ENCODE peak calls at places on chromosome 10, in five cellular contexts. One of them, this sample, is unnamed.

GRCh38 chr10:43136995-43137700 is 1.1 kb upstream of the CSGALNACT2 start:
- DNase-seq in dorsolateral prefrontal cortex: no peak
- DNase-seq in fibroblast of pulmonary artery: peak
- DNase-seq in RWPE1: no peak
- DNase-seq in MCF 10A: peak
- DNase-seq in this sample: no peak

GRCh38 chr10:6089334-6090219 is 743 bp downstream of the RBM17 start:
- DNase-seq in fibroblast of pulmonary artery: no peak
- DNase-seq in MCF 10A: peak
- DNase-seq in RWPE1: peak
- DNase-seq in dorsolateral prefrontal cortex: no peak
- DNase-seq in this sample: peak

GRCh38 chr10:50552771-50553535 is 70.8 kb downstream of the SGMS1 start:
- DNase-seq in dorsolateral prefrontal cortex: no peak
- DNase-seq in RWPE1: no peak
- DNase-seq in fibroblast of pulmonary artery: peak
- DNase-seq in MCF 10A: peak
- DNase-seq in this sample: no peak

GRCh38 chr10:133442191-133442966 is 11.4 kb upstream of the SCART1 start:
- DNase-seq in dorsolateral prefrontal cortex: no peak
- DNase-seq in MCF 10A: no peak
- DNase-seq in fibroblast of pulmonary artery: no peak
- DNase-seq in RWPE1: no peak
- DNase-seq in this sample: no peak

GRCh38 chr10:22250897-22251605 is 33.2 kb upstream of the EBLN1 start:
- DNase-seq in RWPE1: no peak
- DNase-seq in MCF 10A: no peak
- DNase-seq in dorsolateral prefrontal cortex: no peak
- DNase-seq in fibroblast of pulmonary artery: peak
- DNase-seq in this sample: no peak

GRCh38 chr10:124220971-124221355 is 127.6 kb upstream of the CHST15 start:
- DNase-seq in MCF 10A: no peak
- DNase-seq in fibroblast of pulmonary artery: no peak
- DNase-seq in dorsolateral prefrontal cortex: no peak
- DNase-seq in RWPE1: no peak
- DNase-seq in this sample: no peak

GRCh38 chr10:21184216-21184615 is 287.1 kb upstream of the NEBL start:
- DNase-seq in RWPE1: peak
- DNase-seq in dorsolateral prefrontal cortex: no peak
- DNase-seq in fibroblast of pulmonary artery: peak
- DNase-seq in MCF 10A: peak
- DNase-seq in this sample: no peak

GRCh38 chr10:123683865-123684264 is 17.7 kb downstream of the GPR26 start:
- DNase-seq in MCF 10A: no peak
- DNase-seq in RWPE1: no peak
- DNase-seq in fibroblast of pulmonary artery: no peak
- DNase-seq in dorsolateral prefrontal cortex: no peak
- DNase-seq in this sample: no peak

GRCh38 chr10:50516161-50516560 is 107.6 kb downstream of the SGMS1 start:
- DNase-seq in fibroblast of pulmonary artery: no peak
- DNase-seq in MCF 10A: no peak
- DNase-seq in dorsolateral prefrontal cortex: no peak
- DNase-seq in RWPE1: no peak
- DNase-seq in this sample: no peak

GRCh38 chr10:66045859-66046258 is 880.0 kb upstream of the LRRTM3 start:
- DNase-seq in MCF 10A: peak
- DNase-seq in RWPE1: no peak
- DNase-seq in fibroblast of pulmonary artery: no peak
- DNase-seq in dorsolateral prefrontal cortex: no peak
- DNase-seq in this sample: no peak

GRCh38 chr10:83983578-83984255 is 155.6 kb upstream of the GHITM start:
- DNase-seq in dorsolateral prefrontal cortex: no peak
- DNase-seq in RWPE1: peak
- DNase-seq in fibroblast of pulmonary artery: peak
- DNase-seq in MCF 10A: peak
- DNase-seq in this sample: no peak

GRCh38 chr10:43026039-43026973 is 50.6 kb upstream of the RET start:
- DNase-seq in fibroblast of pulmonary artery: no peak
- DNase-seq in RWPE1: peak
- DNase-seq in MCF 10A: peak
- DNase-seq in dorsolateral prefrontal cortex: no peak
- DNase-seq in this sample: no peak

GRCh38 chr10:48291190-48291589 is 15.3 kb upstream of the MAPK8 start:
- DNase-seq in RWPE1: no peak
- DNase-seq in fibroblast of pulmonary artery: no peak
- DNase-seq in MCF 10A: no peak
- DNase-seq in dorsolateral prefrontal cortex: no peak
- DNase-seq in this sample: no peak

GRCh38 chr10:94402204-94403033 is at the start of gene TBC1D12:
- DNase-seq in fibroblast of pulmonary artery: peak
- DNase-seq in RWPE1: peak
- DNase-seq in MCF 10A: peak
- DNase-seq in dorsolateral prefrontal cortex: peak
- DNase-seq in this sample: peak

GRCh38 chr10:129769381-129770116 is 194.5 kb downstream of the EBF3 start:
- DNase-seq in MCF 10A: no peak
- DNase-seq in fibroblast of pulmonary artery: no peak
- DNase-seq in dorsolateral prefrontal cortex: no peak
- DNase-seq in RWPE1: no peak
- DNase-seq in this sample: no peak

GRCh38 chr10:48659790-48660189 is 24.9 kb upstream of the WDFY4 start:
- DNase-seq in RWPE1: no peak
- DNase-seq in dorsolateral prefrontal cortex: no peak
- DNase-seq in MCF 10A: no peak
- DNase-seq in fibroblast of pulmonary artery: peak
- DNase-seq in this sample: no peak

GRCh38 chr10:33248638-33249037 is 85.8 kb downstream of the NRP1 start:
- DNase-seq in RWPE1: peak
- DNase-seq in MCF 10A: peak
- DNase-seq in fibroblast of pulmonary artery: peak
- DNase-seq in dorsolateral prefrontal cortex: no peak
- DNase-seq in this sample: no peak

GRCh38 chr10:6049031-6049400 is 13.2 kb downstream of the IL2RA start:
- DNase-seq in dorsolateral prefrontal cortex: no peak
- DNase-seq in fibroblast of pulmonary artery: no peak
- DNase-seq in MCF 10A: no peak
- DNase-seq in RWPE1: no peak
- DNase-seq in this sample: no peak

GRCh38 chr10:15370741-15371701 is at the start of gene FAM171A1:
- DNase-seq in RWPE1: peak
- DNase-seq in dorsolateral prefrontal cortex: peak
- DNase-seq in fibroblast of pulmonary artery: peak
- DNase-seq in MCF 10A: peak
- DNase-seq in this sample: peak

GRCh38 chr10:52950578-52950977 is 178.0 kb upstream of the MBL2 start:
- DNase-seq in RWPE1: no peak
- DNase-seq in MCF 10A: no peak
- DNase-seq in dorsolateral prefrontal cortex: no peak
- DNase-seq in fibroblast of pulmonary artery: no peak
- DNase-seq in this sample: no peak

GRCh38 chr10:107585630-107586029 is 421.1 kb upstream of the SORCS1 start:
- DNase-seq in RWPE1: no peak
- DNase-seq in dorsolateral prefrontal cortex: no peak
- DNase-seq in fibroblast of pulmonary artery: no peak
- DNase-seq in MCF 10A: no peak
- DNase-seq in this sample: no peak

GRCh38 chr10:89129850-89130396 is 77.2 kb downstream of the CH25H start:
- DNase-seq in MCF 10A: peak
- DNase-seq in dorsolateral prefrontal cortex: no peak
- DNase-seq in RWPE1: peak
- DNase-seq in fibroblast of pulmonary artery: no peak
- DNase-seq in this sample: no peak

GRCh38 chr10:43322321-43322720 is 49.1 kb upstream of the FXYD4 start:
- DNase-seq in RWPE1: no peak
- DNase-seq in dorsolateral prefrontal cortex: no peak
- DNase-seq in fibroblast of pulmonary artery: no peak
- DNase-seq in MCF 10A: no peak
- DNase-seq in this sample: no peak

GRCh38 chr10:60742512-60742911 is 35.8 kb upstream of the CDK1 start:
- DNase-seq in RWPE1: no peak
- DNase-seq in MCF 10A: no peak
- DNase-seq in dorsolateral prefrontal cortex: no peak
- DNase-seq in fibroblast of pulmonary artery: no peak
- DNase-seq in this sample: no peak

GRCh38 chr10:28837613-28838390 is 160.5 kb downstream of the BAMBI start:
- DNase-seq in dorsolateral prefrontal cortex: no peak
- DNase-seq in RWPE1: no peak
- DNase-seq in fibroblast of pulmonary artery: no peak
- DNase-seq in MCF 10A: no peak
- DNase-seq in this sample: no peak

GRCh38 chr10:72802291-72803118 is 91.0 kb upstream of the OIT3 start:
- DNase-seq in fibroblast of pulmonary artery: peak
- DNase-seq in dorsolateral prefrontal cortex: no peak
- DNase-seq in RWPE1: peak
- DNase-seq in MCF 10A: peak
- DNase-seq in this sample: no peak

GRCh38 chr10:24415455-24416169 is 206.7 kb downstream of the KIAA1217 start:
- DNase-seq in dorsolateral prefrontal cortex: peak
- DNase-seq in MCF 10A: peak
- DNase-seq in RWPE1: peak
- DNase-seq in fibroblast of pulmonary artery: peak
- DNase-seq in this sample: no peak

GRCh38 chr10:24416248-24416647 is 207.3 kb downstream of the KIAA1217 start:
- DNase-seq in fibroblast of pulmonary artery: no peak
- DNase-seq in MCF 10A: no peak
- DNase-seq in RWPE1: no peak
- DNase-seq in dorsolateral prefrontal cortex: no peak
- DNase-seq in this sample: no peak

GRCh38 chr10:24417053-24417452 is 208.1 kb downstream of the KIAA1217 start:
- DNase-seq in RWPE1: no peak
- DNase-seq in MCF 10A: no peak
- DNase-seq in fibroblast of pulmonary artery: peak
- DNase-seq in dorsolateral prefrontal cortex: peak
- DNase-seq in this sample: no peak

GRCh38 chr10:24419067-24419466 is 210.1 kb downstream of the KIAA1217 start:
- DNase-seq in fibroblast of pulmonary artery: no peak
- DNase-seq in dorsolateral prefrontal cortex: no peak
- DNase-seq in RWPE1: no peak
- DNase-seq in MCF 10A: no peak
- DNase-seq in this sample: no peak

DNA sequence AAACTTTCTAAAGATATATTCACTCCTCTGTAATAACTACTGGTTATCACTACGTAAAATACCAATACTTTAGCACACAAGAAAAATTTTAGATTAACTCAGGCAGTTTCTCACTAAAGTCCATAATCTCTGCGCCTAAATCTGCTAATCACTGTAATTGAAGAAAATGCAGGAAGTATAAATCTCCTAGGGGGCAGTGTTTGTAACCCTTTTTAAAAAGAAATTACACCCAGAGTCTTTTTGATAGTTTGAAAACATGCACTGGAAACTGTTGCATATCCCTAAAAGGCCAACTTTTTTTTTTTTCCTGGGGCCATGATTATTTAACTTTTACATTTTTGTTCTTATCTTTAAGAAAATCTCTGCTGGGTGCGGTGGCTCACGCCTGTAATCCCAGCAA is 209.6 kb downstream of the KIAA1217 start:
- DNase-seq in fibroblast of pulmonary artery: peak
- DNase-seq in RWPE1: no peak
- DNase-seq in dorsolateral prefrontal cortex: no peak
- DNase-seq in MCF 10A: no peak
- DNase-seq in this sample: no peak
- TF ChIP-seq CTCF in fibroblast of pulmonary artery: peak
- TF ChIP-seq CTCF in RWPE1: no peak
- TF ChIP-seq CTCF in dorsolateral prefrontal cortex: no peak
- TF ChIP-seq CTCF in MCF 10A: peak
- TF ChIP-seq CTCF in this sample: peak

GRCh38 chr10:3476186-3476585 is 303.6 kb upstream of the PITRM1 start:
- DNase-seq in RWPE1: no peak
- DNase-seq in MCF 10A: no peak
- DNase-seq in dorsolateral prefrontal cortex: no peak
- DNase-seq in fibroblast of pulmonary artery: no peak
- DNase-seq in this sample: no peak
- TF ChIP-seq CTCF in RWPE1: no peak
- TF ChIP-seq CTCF in MCF 10A: no peak
- TF ChIP-seq CTCF in dorsolateral prefrontal cortex: no peak
- TF ChIP-seq CTCF in fibroblast of pulmonary artery: no peak
- TF ChIP-seq CTCF in this sample: no peak

GRCh38 chr10:93073539-93074136 is at the start of gene CYP26A1:
- DNase-seq in dorsolateral prefrontal cortex: no peak
- DNase-seq in MCF 10A: no peak
- DNase-seq in fibroblast of pulmonary artery: no peak
- DNase-seq in RWPE1: no peak
- DNase-seq in this sample: no peak

GRCh38 chr10:93075369-93076221 is 1.9 kb downstream of the CYP26A1 start:
- DNase-seq in fibroblast of pulmonary artery: no peak
- DNase-seq in RWPE1: no peak
- DNase-seq in MCF 10A: no peak
- DNase-seq in dorsolateral prefrontal cortex: no peak
- DNase-seq in this sample: no peak

GRCh38 chr10:93074137-93074596 is 474 bp downstream of the CYP26A1 start:
- DNase-seq in RWPE1: no peak
- DNase-seq in dorsolateral prefrontal cortex: no peak
- DNase-seq in MCF 10A: no peak
- DNase-seq in fibroblast of pulmonary artery: no peak
- DNase-seq in this sample: no peak

GRCh38 chr10:93072713-93073538 is 767 bp upstream of the CYP26A1 start:
- DNase-seq in MCF 10A: no peak
- DNase-seq in dorsolateral prefrontal cortex: no peak
- DNase-seq in fibroblast of pulmonary artery: no peak
- DNase-seq in RWPE1: no peak
- DNase-seq in this sample: no peak

GRCh38 chr10:93074597-93075368 is 1.1 kb downstream of the CYP26A1 start:
- DNase-seq in fibroblast of pulmonary artery: no peak
- DNase-seq in MCF 10A: no peak
- DNase-seq in dorsolateral prefrontal cortex: no peak
- DNase-seq in RWPE1: no peak
- DNase-seq in this sample: no peak
- TF ChIP-seq CTCF in fibroblast of pulmonary artery: no peak
- TF ChIP-seq CTCF in MCF 10A: no peak
- TF ChIP-seq CTCF in dorsolateral prefrontal cortex: no peak
- TF ChIP-seq CTCF in RWPE1: no peak
- TF ChIP-seq CTCF in this sample: no peak

GRCh38 chr10:120804020-120804419 is 47.1 kb upstream of the WDR11 start:
- DNase-seq in MCF 10A: no peak
- DNase-seq in fibroblast of pulmonary artery: no peak
- DNase-seq in dorsolateral prefrontal cortex: no peak
- DNase-seq in RWPE1: no peak
- DNase-seq in this sample: no peak

GRCh38 chr10:120810298-120810697 is 40.9 kb upstream of the WDR11 start:
- DNase-seq in MCF 10A: no peak
- DNase-seq in fibroblast of pulmonary artery: no peak
- DNase-seq in RWPE1: no peak
- DNase-seq in dorsolateral prefrontal cortex: no peak
- DNase-seq in this sample: no peak

GRCh38 chr10:120800528-120801323 is 50.4 kb upstream of the WDR11 start:
- DNase-seq in fibroblast of pulmonary artery: no peak
- DNase-seq in MCF 10A: no peak
- DNase-seq in RWPE1: no peak
- DNase-seq in dorsolateral prefrontal cortex: no peak
- DNase-seq in this sample: no peak

GRCh38 chr10:120806081-120806480 is 45.1 kb upstream of the WDR11 start:
- DNase-seq in MCF 10A: no peak
- DNase-seq in fibroblast of pulmonary artery: no peak
- DNase-seq in RWPE1: no peak
- DNase-seq in dorsolateral prefrontal cortex: no peak
- DNase-seq in this sample: no peak

GRCh38 chr10:120805014-120805805 is 46.0 kb upstream of the WDR11 start:
- DNase-seq in MCF 10A: no peak
- DNase-seq in fibroblast of pulmonary artery: no peak
- DNase-seq in RWPE1: no peak
- DNase-seq in dorsolateral prefrontal cortex: no peak
- DNase-seq in this sample: no peak
- TF ChIP-seq CTCF in MCF 10A: no peak
- TF ChIP-seq CTCF in fibroblast of pulmonary artery: no peak
- TF ChIP-seq CTCF in RWPE1: no peak
- TF ChIP-seq CTCF in dorsolateral prefrontal cortex: no peak
- TF ChIP-seq CTCF in this sample: no peak